ENCODE peak calls at places on chromosomes 6 and 20, in five cellular contexts. A is B cell; B is stimulated activated CD4-positive, alpha-beta T cell treated with anti-CD3 and anti-CD28 coated beads, TNF-alpha, amount 100 ng/mL, for 4 hours; I is NCI-H2081; E is activated CD8-positive, alpha-beta memory T cell treated with anti-CD3 and anti-CD28 coated beads, Interleukin-2, amount 50 U/mL, for 4 hours. T is an unnamed sample.

GRCh38 chr6:35084041-35084491 is 57.1 kb downstream of the TCP11 start:
- DNase-seq in A (peak; percentile 15), B (no peak), I (no peak), E (no peak), T (no peak)

GRCh38 chr6:42978487-42978792 is 541 bp downstream of the PEX6 start:
- DNase-seq in A (peak; percentile 32), B (no peak), I (no peak), E (no peak), T (no peak)

GRCh38 chr6:146582857-146583256 is 15.9 kb upstream of the ADGB start:
- DNase-seq in A (no peak), B (no peak), I (peak; percentile 30), E (no peak), T (no peak)

GRCh38 chr20:60363698-60364097 is 405.5 kb downstream of the CDH26 start:
- DNase-seq in A (no peak), B (no peak), I (no peak), E (no peak), T (no peak)

GRCh38 chr20:32344835-32345506 is 13.2 kb upstream of the ASXL1 start:
- DNase-seq in A (no peak), B (no peak), I (no peak), E (no peak), T (no peak)

GRCh38 chr6:30006170-30007131 is 54.6 kb upstream of the POLR1H start:
- DNase-seq in A (peak; percentile 38), B (no peak), I (no peak), E (peak; percentile 30), T (no peak)

GRCh38 chr6:151286192-151286591 is 46.4 kb downstream of the AKAP12 start:
- DNase-seq in A (no peak), B (no peak), I (no peak), E (no peak), T (no peak)

GRCh38 chr6:44508646-44509045 is 121.1 kb downstream of the CDC5L start:
- DNase-seq in A (no peak), B (no peak), I (no peak), E (no peak), T (no peak)

GRCh38 chr6:34525431-34526175 is 30.5 kb downstream of the SPDEF start:
- DNase-seq in A (no peak), B (no peak), I (no peak), E (no peak), T (no peak)

GRCh38 chr6:35919085-35919826 is 1.6 kb downstream of the SRPK1 start:
- DNase-seq in A (no peak), B (no peak), I (peak; percentile 35), E (no peak), T (no peak)

GRCh38 chr6:19964115-19964514 is 126.9 kb downstream of the ID4 start:
- DNase-seq in A (no peak), B (no peak), I (no peak), E (no peak), T (no peak)

GRCh38 chr6:75855047-75855446 is 106.0 kb downstream of the MYO6 start:
- DNase-seq in A (no peak), B (no peak), I (no peak), E (no peak), T (peak; percentile 1)

GRCh38 chr20:59598625-59599310 is 5.6 kb upstream of the PHACTR3 start:
- DNase-seq in A (peak; percentile 63), B (peak; percentile 2), I (no peak), E (no peak), T (peak; percentile 33)

GRCh38 chr6:6331393-6331792 is 10.9 kb upstream of the F13A1 start:
- DNase-seq in A (peak; percentile 38), B (no peak), I (no peak), E (no peak), T (no peak)

GRCh38 chr20:52312131-52312729 is 120.7 kb upstream of the ZFP64 start:
- DNase-seq in A (peak; percentile 30), B (no peak), I (peak; percentile 69), E (peak; percentile 51), T (peak; percentile 20)

GRCh38 chr20:57588596-57588995 is 27.7 kb downstream of the PCK1 start:
- DNase-seq in A (no peak), B (no peak), I (no peak), E (no peak), T (no peak)

GRCh38 chr6:7805828-7806227 is 79.9 kb downstream of the BMP6 start:
- DNase-seq in A (no peak), B (no peak), I (no peak), E (no peak), T (no peak)

GRCh38 chr6:24614048-24614420 is 32.0 kb downstream of the KIAA0319 start:
- DNase-seq in A (no peak), B (no peak), I (no peak), E (no peak), T (no peak)

GRCh38 chr20:11698124-11698523 is 219.6 kb upstream of the BTBD3 start:
- DNase-seq in A (no peak), B (no peak), I (no peak), E (no peak), T (no peak)

GRCh38 chr6:97586344-97586743 is 303.3 kb upstream of the MMS22L start:
- DNase-seq in A (no peak), B (no peak), I (no peak), E (no peak), T (no peak)

GRCh38 chr6:136035378-136036070 is 184.0 kb downstream of the PDE7B start:
- DNase-seq in A (no peak), B (no peak), I (no peak), E (no peak), T (no peak)

GRCh38 chr6:69138893-69139494 is 503.9 kb downstream of the ADGRB3 start:
- DNase-seq in A (no peak), B (no peak), I (no peak), E (no peak), T (no peak)

GRCh38 chr6:4794140-4794707 is 18.0 kb downstream of the CDYL start:
- DNase-seq in A (no peak), B (no peak), I (no peak), E (no peak), T (no peak)

GRCh38 chr6:2784061-2784460 is 18.9 kb downstream of the WRNIP1 start:
- DNase-seq in A (no peak), B (no peak), I (no peak), E (no peak), T (no peak)

GRCh38 chr6:52489881-52490280 is 69.7 kb downstream of the EFHC1 start:
- DNase-seq in A (no peak), B (no peak), I (no peak), E (no peak), T (no peak)

GRCh38 chr20:44011251-44011940 is 96.7 kb downstream of the TOX2 start:
- DNase-seq in A (no peak), B (no peak), I (no peak), E (no peak), T (no peak)

GRCh38 chr20:44946266-44946852 is 13.8 kb downstream of the TOMM34 start:
- DNase-seq in A (no peak), B (no peak), I (no peak), E (no peak), T (no peak)

GRCh38 chr6:119343167-119343566 is 6.4 kb downstream of the MAN1A1 start:
- DNase-seq in A (no peak), B (no peak), I (no peak), E (no peak), T (no peak)

GRCh38 chr20:59581983-59582679 is 22.2 kb upstream of the PHACTR3 start:
- DNase-seq in A (no peak), B (no peak), I (no peak), E (no peak), T (no peak)

GRCh38 chr6:134065706-134066105 is 13.3 kb upstream of the SLC2A12 start:
- DNase-seq in A (no peak), B (no peak), I (peak; percentile 33), E (no peak), T (no peak)

GRCh38 chr20:61662946-61663460 is 402.7 kb downstream of the TAF4 start:
- DNase-seq in A (no peak), B (no peak), I (no peak), E (no peak), T (no peak)

GRCh38 chr6:147974376-147974775 is 368.3 kb upstream of the SASH1 start:
- DNase-seq in A (no peak), B (no peak), I (no peak), E (no peak), T (no peak)

GRCh38 chr6:96197241-96197640 is 181.5 kb downstream of the FUT9 start:
- DNase-seq in A (no peak), B (no peak), I (no peak), E (no peak), T (no peak)